ENCODE peak calls at places on chromosomes 16 and 17, in five cellular contexts. One of them, this sample, is unnamed.

GRCh38 chr16:28059841-28060240 is 3.7 kb downstream of the GSG1L start:
- DNase-seq in ovary: no peak
- DNase-seq in cardiac fibroblast: no peak
- DNase-seq in Peyer's patch: no peak
- DNase-seq in OCI-LY7: no peak
- DNase-seq in this sample: no peak

GRCh38 chr17:46821482-46822387 is 3.2 kb upstream of the WNT3 start:
- DNase-seq in OCI-LY7: no peak
- DNase-seq in ovary: no peak
- DNase-seq in Peyer's patch: no peak
- DNase-seq in cardiac fibroblast: no peak
- DNase-seq in this sample: no peak

GRCh38 chr16:56748826-56749225 is 18.9 kb downstream of the NUP93 start:
- DNase-seq in OCI-LY7: no peak
- DNase-seq in Peyer's patch: no peak
- DNase-seq in cardiac fibroblast: no peak
- DNase-seq in ovary: no peak
- DNase-seq in this sample: no peak

GRCh38 chr17:29007456-29008455 is 1.9 kb upstream of the SEZ6 start:
- DNase-seq in Peyer's patch: no peak
- DNase-seq in OCI-LY7: no peak
- DNase-seq in cardiac fibroblast: peak
- DNase-seq in ovary: no peak
- DNase-seq in this sample: no peak

GRCh38 chr16:972316-973002 is 1.7 kb upstream of the LMF1 start:
- DNase-seq in Peyer's patch: no peak
- DNase-seq in ovary: no peak
- DNase-seq in cardiac fibroblast: no peak
- DNase-seq in OCI-LY7: no peak
- DNase-seq in this sample: peak

GRCh38 chr17:41976142-41976768 is 9.7 kb downstream of the CNP start:
- DNase-seq in cardiac fibroblast: no peak
- DNase-seq in Peyer's patch: peak
- DNase-seq in ovary: peak
- DNase-seq in OCI-LY7: no peak
- DNase-seq in this sample: no peak

GRCh38 chr17:78654230-78654824 is 77.1 kb upstream of the DNAH17 start:
- DNase-seq in cardiac fibroblast: no peak
- DNase-seq in ovary: no peak
- DNase-seq in OCI-LY7: no peak
- DNase-seq in Peyer's patch: no peak
- DNase-seq in this sample: no peak

GRCh38 chr17:1179112-1179634 is 608 bp downstream of the ABR start:
- DNase-seq in ovary: peak
- DNase-seq in Peyer's patch: no peak
- DNase-seq in cardiac fibroblast: no peak
- DNase-seq in OCI-LY7: no peak
- DNase-seq in this sample: no peak

GRCh38 chr17:16444258-16444886 is 29.0 kb downstream of the TRPV2 start:
- DNase-seq in ovary: no peak
- DNase-seq in Peyer's patch: no peak
- DNase-seq in OCI-LY7: no peak
- DNase-seq in cardiac fibroblast: no peak
- DNase-seq in this sample: no peak

GRCh38 chr16:47079883-47080282 is 63.9 kb downstream of the NETO2 start:
- DNase-seq in cardiac fibroblast: no peak
- DNase-seq in Peyer's patch: no peak
- DNase-seq in OCI-LY7: no peak
- DNase-seq in ovary: no peak
- DNase-seq in this sample: no peak

GRCh38 chr16:70159355-70160348 is 13.9 kb upstream of the CLEC18C start:
- DNase-seq in Peyer's patch: no peak
- DNase-seq in cardiac fibroblast: no peak
- DNase-seq in ovary: no peak
- DNase-seq in OCI-LY7: no peak
- DNase-seq in this sample: no peak

GRCh38 chr17:9090641-9091096 is 69.4 kb downstream of the NTN1 start:
- DNase-seq in cardiac fibroblast: no peak
- DNase-seq in OCI-LY7: no peak
- DNase-seq in Peyer's patch: no peak
- DNase-seq in ovary: no peak
- DNase-seq in this sample: no peak

GRCh38 chr16:71626018-71626857 is at the start of gene MARVELD3:
- DNase-seq in cardiac fibroblast: no peak
- DNase-seq in OCI-LY7: no peak
- DNase-seq in ovary: peak
- DNase-seq in Peyer's patch: no peak
- DNase-seq in this sample: no peak

GRCh38 chr16:19375561-19376158 is 42.0 kb upstream of the TMC5 start:
- DNase-seq in OCI-LY7: peak
- DNase-seq in ovary: no peak
- DNase-seq in cardiac fibroblast: peak
- DNase-seq in Peyer's patch: peak
- DNase-seq in this sample: no peak

GRCh38 chr16:23302045-23302956 is at the start of gene SCNN1B:
- DNase-seq in OCI-LY7: no peak
- DNase-seq in Peyer's patch: no peak
- DNase-seq in cardiac fibroblast: no peak
- DNase-seq in ovary: no peak
- DNase-seq in this sample: no peak

GRCh38 chr17:7579839-7580630 is 597 bp downstream of the CD68 start:
- DNase-seq in OCI-LY7: peak
- DNase-seq in cardiac fibroblast: no peak
- DNase-seq in Peyer's patch: no peak
- DNase-seq in ovary: no peak
- DNase-seq in this sample: no peak

GRCh38 chr17:16870253-16871245 is 101.4 kb downstream of the TNFRSF13B start:
- DNase-seq in Peyer's patch: no peak
- DNase-seq in ovary: no peak
- DNase-seq in OCI-LY7: no peak
- DNase-seq in cardiac fibroblast: no peak
- DNase-seq in this sample: no peak

GRCh38 chr17:17151541-17151940 is 54.6 kb downstream of the PLD6 start:
- DNase-seq in cardiac fibroblast: peak
- DNase-seq in OCI-LY7: no peak
- DNase-seq in ovary: no peak
- DNase-seq in Peyer's patch: no peak
- DNase-seq in this sample: no peak

GRCh38 chr17:79647456-79647915 is 36.6 kb upstream of the RBFOX3 start:
- DNase-seq in OCI-LY7: no peak
- DNase-seq in ovary: no peak
- DNase-seq in Peyer's patch: no peak
- DNase-seq in cardiac fibroblast: no peak
- DNase-seq in this sample: no peak

GRCh38 chr17:1168537-1169234 is 11.1 kb downstream of the ABR start:
- DNase-seq in ovary: no peak
- DNase-seq in cardiac fibroblast: no peak
- DNase-seq in Peyer's patch: no peak
- DNase-seq in OCI-LY7: no peak
- DNase-seq in this sample: no peak

GRCh38 chr17:67285360-67285759 is 40.4 kb upstream of the HELZ start:
- DNase-seq in OCI-LY7: no peak
- DNase-seq in cardiac fibroblast: no peak
- DNase-seq in Peyer's patch: no peak
- DNase-seq in ovary: no peak
- DNase-seq in this sample: no peak

GRCh38 chr17:10295728-10296343 is 77.0 kb downstream of the MYH13 start:
- DNase-seq in Peyer's patch: no peak
- DNase-seq in OCI-LY7: peak
- DNase-seq in cardiac fibroblast: peak
- DNase-seq in ovary: no peak
- DNase-seq in this sample: peak

GRCh38 chr16:62985727-62986126 is 949.5 kb upstream of the CDH8 start:
- DNase-seq in ovary: no peak
- DNase-seq in OCI-LY7: no peak
- DNase-seq in cardiac fibroblast: no peak
- DNase-seq in Peyer's patch: no peak
- DNase-seq in this sample: no peak

GRCh38 chr16:89122322-89122831 is 28.7 kb downstream of the ACSF3 start:
- DNase-seq in OCI-LY7: peak
- DNase-seq in Peyer's patch: peak
- DNase-seq in ovary: no peak
- DNase-seq in cardiac fibroblast: no peak
- DNase-seq in this sample: no peak

GRCh38 chr17:17564323-17564722 is 27.2 kb downstream of the PEMT start:
- DNase-seq in Peyer's patch: no peak
- DNase-seq in cardiac fibroblast: no peak
- DNase-seq in ovary: no peak
- DNase-seq in OCI-LY7: no peak
- DNase-seq in this sample: no peak

GRCh38 chr17:51435641-51436091 is 175.3 kb downstream of the UTP18 start:
- DNase-seq in cardiac fibroblast: peak
- DNase-seq in ovary: no peak
- DNase-seq in OCI-LY7: peak
- DNase-seq in Peyer's patch: no peak
- DNase-seq in this sample: peak

GRCh38 chr16:54846761-54847160 is 83.9 kb upstream of the IRX5 start:
- DNase-seq in OCI-LY7: no peak
- DNase-seq in ovary: no peak
- DNase-seq in Peyer's patch: no peak
- DNase-seq in cardiac fibroblast: no peak
- DNase-seq in this sample: no peak

GRCh38 chr16:57600048-57600835 is 28.2 kb upstream of the ADGRG1 start:
- DNase-seq in ovary: no peak
- DNase-seq in OCI-LY7: peak
- DNase-seq in Peyer's patch: peak
- DNase-seq in cardiac fibroblast: peak
- DNase-seq in this sample: no peak

GRCh38 chr17:50200447-50201225 is 795 bp downstream of the COL1A1 start:
- DNase-seq in OCI-LY7: peak
- DNase-seq in ovary: peak
- DNase-seq in cardiac fibroblast: peak
- DNase-seq in Peyer's patch: peak
- DNase-seq in this sample: peak

GRCh38 chr17:56593741-56594527 is 435 bp downstream of the NOG start:
- DNase-seq in ovary: peak
- DNase-seq in cardiac fibroblast: peak
- DNase-seq in Peyer's patch: no peak
- DNase-seq in OCI-LY7: peak
- DNase-seq in this sample: peak

GRCh38 chr16:16830401-16830800 is 451.5 kb downstream of the NPIPA7 start:
- DNase-seq in cardiac fibroblast: no peak
- DNase-seq in ovary: no peak
- DNase-seq in Peyer's patch: no peak
- DNase-seq in OCI-LY7: no peak
- DNase-seq in this sample: no peak

GRCh38 chr16:69037373-69038160 is 67.9 kb upstream of the HAS3 start:
- DNase-seq in cardiac fibroblast: no peak
- DNase-seq in Peyer's patch: no peak
- DNase-seq in OCI-LY7: no peak
- DNase-seq in ovary: no peak
- DNase-seq in this sample: no peak

GRCh38 chr16:78503501-78504110 is 404.2 kb downstream of the WWOX start:
- DNase-seq in OCI-LY7: peak
- DNase-seq in Peyer's patch: peak
- DNase-seq in ovary: peak
- DNase-seq in cardiac fibroblast: peak
- DNase-seq in this sample: no peak

GRCh38 chr16:89430436-89431157 is 59.8 kb downstream of the ANKRD11 start:
- DNase-seq in ovary: no peak
- DNase-seq in OCI-LY7: no peak
- DNase-seq in Peyer's patch: no peak
- DNase-seq in cardiac fibroblast: no peak
- DNase-seq in this sample: no peak

GRCh38 chr17:39027037-39027436 is 59.8 kb upstream of the FBXO47 start:
- DNase-seq in ovary: peak
- DNase-seq in OCI-LY7: no peak
- DNase-seq in Peyer's patch: no peak
- DNase-seq in cardiac fibroblast: peak
- DNase-seq in this sample: no peak
- H3K4me3 ChIP-seq in ovary: peak
- H3K4me3 ChIP-seq in OCI-LY7: no peak
- H3K4me3 ChIP-seq in Peyer's patch: peak
- H3K4me3 ChIP-seq in cardiac fibroblast: peak
- H3K4me3 ChIP-seq in this sample: peak

GRCh38 chr16:4216631-4217030 is 25.2 kb downstream of the SRL start:
- DNase-seq in Peyer's patch: no peak
- DNase-seq in ovary: no peak
- DNase-seq in OCI-LY7: no peak
- DNase-seq in cardiac fibroblast: no peak
- DNase-seq in this sample: no peak

GRCh38 chr16:4214215-4214621 is 27.7 kb downstream of the SRL start:
- DNase-seq in cardiac fibroblast: peak
- DNase-seq in ovary: peak
- DNase-seq in OCI-LY7: no peak
- DNase-seq in Peyer's patch: no peak
- DNase-seq in this sample: no peak

GRCh38 chr16:4215106-4215505 is 26.8 kb downstream of the SRL start:
- DNase-seq in OCI-LY7: no peak
- DNase-seq in cardiac fibroblast: no peak
- DNase-seq in Peyer's patch: no peak
- DNase-seq in ovary: no peak
- DNase-seq in this sample: no peak

GRCh38 chr16:4217246-4218131 is 24.4 kb downstream of the SRL start:
- DNase-seq in OCI-LY7: no peak
- DNase-seq in Peyer's patch: no peak
- DNase-seq in cardiac fibroblast: peak
- DNase-seq in ovary: peak
- DNase-seq in this sample: no peak

GRCh38 chr16:4218202-4218601 is 23.7 kb downstream of the SRL start:
- DNase-seq in ovary: no peak
- DNase-seq in OCI-LY7: no peak
- DNase-seq in cardiac fibroblast: no peak
- DNase-seq in Peyer's patch: no peak
- DNase-seq in this sample: no peak
- H3K4me3 ChIP-seq in ovary: no peak
- H3K4me3 ChIP-seq in OCI-LY7: no peak
- H3K4me3 ChIP-seq in cardiac fibroblast: no peak
- H3K4me3 ChIP-seq in Peyer's patch: no peak
- H3K4me3 ChIP-seq in this sample: no peak

GRCh38 chr17:40496634-40497420 is 4.6 kb downstream of the TNS4 start:
- DNase-seq in Peyer's patch: no peak
- DNase-seq in OCI-LY7: no peak
- DNase-seq in ovary: no peak
- DNase-seq in cardiac fibroblast: no peak
- DNase-seq in this sample: no peak
- H3K4me3 ChIP-seq in Peyer's patch: no peak
- H3K4me3 ChIP-seq in OCI-LY7: no peak
- H3K4me3 ChIP-seq in ovary: no peak
- H3K4me3 ChIP-seq in cardiac fibroblast: no peak
- H3K4me3 ChIP-seq in this sample: no peak

GRCh38 chr17:40355804-40356758 is 8.5 kb downstream of the GJD3 start:
- DNase-seq in cardiac fibroblast: no peak
- DNase-seq in ovary: peak
- DNase-seq in OCI-LY7: no peak
- DNase-seq in Peyer's patch: no peak
- DNase-seq in this sample: no peak

GRCh38 chr17:40360091-40360490 is 4.4 kb downstream of the GJD3 start:
- DNase-seq in cardiac fibroblast: no peak
- DNase-seq in Peyer's patch: no peak
- DNase-seq in OCI-LY7: no peak
- DNase-seq in ovary: no peak
- DNase-seq in this sample: no peak

GRCh38 chr17:40356906-40357861 is 7.4 kb downstream of the GJD3 start:
- DNase-seq in cardiac fibroblast: no peak
- DNase-seq in ovary: no peak
- DNase-seq in OCI-LY7: no peak
- DNase-seq in Peyer's patch: no peak
- DNase-seq in this sample: no peak

GRCh38 chr17:40361063-40361924 is 3.2 kb downstream of the GJD3 start:
- DNase-seq in cardiac fibroblast: no peak
- DNase-seq in OCI-LY7: no peak
- DNase-seq in Peyer's patch: no peak
- DNase-seq in ovary: no peak
- DNase-seq in this sample: no peak

GRCh38 chr17:40358323-40359038 is 6.1 kb downstream of the GJD3 start:
- DNase-seq in ovary: peak
- DNase-seq in cardiac fibroblast: peak
- DNase-seq in Peyer's patch: peak
- DNase-seq in OCI-LY7: peak
- DNase-seq in this sample: peak
- H3K4me3 ChIP-seq in ovary: no peak
- H3K4me3 ChIP-seq in cardiac fibroblast: no peak
- H3K4me3 ChIP-seq in Peyer's patch: no peak
- H3K4me3 ChIP-seq in OCI-LY7: no peak
- H3K4me3 ChIP-seq in this sample: no peak

This sample was measured in dorsolateral prefrontal cortex.